ENCODE peak calls at places on chromosomes 5 and 9, in eight cellular contexts. One of them, this sample, is unnamed.

GRCh38 chr5:62112689-62113220 is 193.3 kb upstream of the KIF2A start:
- DNase-seq in activated CD4-positive, alpha-beta T cell treated with anti-CD3 and anti-CD28 coated beads, Interleukin-2, amount 10 ng/mL, durations not matched to agents 7 days and 5 days: no peak
- DNase-seq in CD4-positive, alpha-beta T cell: no peak
- DNase-seq in anterior cingulate cortex: no peak
- DNase-seq in stimulated activated CD4-positive, alpha-beta T cell treated with anti-CD3 and anti-CD28 coated beads, Interleukin-4, amount 100 ng/mL, for 24 hours: no peak
- DNase-seq in MV-4-11: no peak
- DNase-seq in endodermal cell: no peak
- DNase-seq in T-helper 1 cell: no peak
- DNase-seq in this sample: no peak

GRCh38 chr5:102678267-102679058 is 76.6 kb upstream of the PAM start:
- DNase-seq in activated CD4-positive, alpha-beta T cell treated with anti-CD3 and anti-CD28 coated beads, Interleukin-2, amount 10 ng/mL, durations not matched to agents 7 days and 5 days: no peak
- DNase-seq in CD4-positive, alpha-beta T cell: no peak
- DNase-seq in endodermal cell: no peak
- DNase-seq in T-helper 1 cell: no peak
- DNase-seq in stimulated activated CD4-positive, alpha-beta T cell treated with anti-CD3 and anti-CD28 coated beads, Interleukin-4, amount 100 ng/mL, for 24 hours: no peak
- DNase-seq in MV-4-11: no peak
- DNase-seq in anterior cingulate cortex: no peak
- DNase-seq in this sample: no peak

GRCh38 chr5:179187681-179188575 is 127.8 kb downstream of the ZNF354C start:
- DNase-seq in anterior cingulate cortex: no peak
- DNase-seq in MV-4-11: no peak
- DNase-seq in stimulated activated CD4-positive, alpha-beta T cell treated with anti-CD3 and anti-CD28 coated beads, Interleukin-4, amount 100 ng/mL, for 24 hours: no peak
- DNase-seq in endodermal cell: no peak
- DNase-seq in CD4-positive, alpha-beta T cell: no peak
- DNase-seq in T-helper 1 cell: no peak
- DNase-seq in activated CD4-positive, alpha-beta T cell treated with anti-CD3 and anti-CD28 coated beads, Interleukin-2, amount 10 ng/mL, durations not matched to agents 7 days and 5 days: no peak
- DNase-seq in this sample: no peak

GRCh38 chr5:73336366-73336765 is 112.2 kb downstream of the FOXD1 start:
- DNase-seq in CD4-positive, alpha-beta T cell: no peak
- DNase-seq in stimulated activated CD4-positive, alpha-beta T cell treated with anti-CD3 and anti-CD28 coated beads, Interleukin-4, amount 100 ng/mL, for 24 hours: no peak
- DNase-seq in anterior cingulate cortex: no peak
- DNase-seq in T-helper 1 cell: no peak
- DNase-seq in activated CD4-positive, alpha-beta T cell treated with anti-CD3 and anti-CD28 coated beads, Interleukin-2, amount 10 ng/mL, durations not matched to agents 7 days and 5 days: no peak
- DNase-seq in endodermal cell: no peak
- DNase-seq in MV-4-11: no peak
- DNase-seq in this sample: no peak

GRCh38 chr5:135221696-135222095 is 177.3 kb downstream of the MACROH2A1 start:
- DNase-seq in T-helper 1 cell: no peak
- DNase-seq in MV-4-11: no peak
- DNase-seq in endodermal cell: peak
- DNase-seq in activated CD4-positive, alpha-beta T cell treated with anti-CD3 and anti-CD28 coated beads, Interleukin-2, amount 10 ng/mL, durations not matched to agents 7 days and 5 days: no peak
- DNase-seq in CD4-positive, alpha-beta T cell: no peak
- DNase-seq in stimulated activated CD4-positive, alpha-beta T cell treated with anti-CD3 and anti-CD28 coated beads, Interleukin-4, amount 100 ng/mL, for 24 hours: no peak
- DNase-seq in anterior cingulate cortex: no peak
- DNase-seq in this sample: no peak

GRCh38 chr5:163565931-163566608 is 60.7 kb downstream of the MAT2B start:
- DNase-seq in activated CD4-positive, alpha-beta T cell treated with anti-CD3 and anti-CD28 coated beads, Interleukin-2, amount 10 ng/mL, durations not matched to agents 7 days and 5 days: peak
- DNase-seq in T-helper 1 cell: peak
- DNase-seq in CD4-positive, alpha-beta T cell: peak
- DNase-seq in MV-4-11: no peak
- DNase-seq in anterior cingulate cortex: no peak
- DNase-seq in stimulated activated CD4-positive, alpha-beta T cell treated with anti-CD3 and anti-CD28 coated beads, Interleukin-4, amount 100 ng/mL, for 24 hours: peak
- DNase-seq in endodermal cell: peak
- DNase-seq in this sample: no peak

GRCh38 chr5:165881259-165881658 is 2375.8 kb downstream of the MAT2B start:
- DNase-seq in anterior cingulate cortex: no peak
- DNase-seq in activated CD4-positive, alpha-beta T cell treated with anti-CD3 and anti-CD28 coated beads, Interleukin-2, amount 10 ng/mL, durations not matched to agents 7 days and 5 days: no peak
- DNase-seq in endodermal cell: no peak
- DNase-seq in stimulated activated CD4-positive, alpha-beta T cell treated with anti-CD3 and anti-CD28 coated beads, Interleukin-4, amount 100 ng/mL, for 24 hours: no peak
- DNase-seq in MV-4-11: peak
- DNase-seq in T-helper 1 cell: no peak
- DNase-seq in CD4-positive, alpha-beta T cell: no peak
- DNase-seq in this sample: peak

GRCh38 chr9:126113756-126114408 is 212.7 kb upstream of the MVB12B start:
- DNase-seq in anterior cingulate cortex: no peak
- DNase-seq in CD4-positive, alpha-beta T cell: no peak
- DNase-seq in endodermal cell: peak
- DNase-seq in T-helper 1 cell: no peak
- DNase-seq in MV-4-11: no peak
- DNase-seq in activated CD4-positive, alpha-beta T cell treated with anti-CD3 and anti-CD28 coated beads, Interleukin-2, amount 10 ng/mL, durations not matched to agents 7 days and 5 days: no peak
- DNase-seq in stimulated activated CD4-positive, alpha-beta T cell treated with anti-CD3 and anti-CD28 coated beads, Interleukin-4, amount 100 ng/mL, for 24 hours: no peak
- DNase-seq in this sample: no peak

GRCh38 chr5:62886603-62887315 is 308.1 kb downstream of the LRRC70 start:
- DNase-seq in stimulated activated CD4-positive, alpha-beta T cell treated with anti-CD3 and anti-CD28 coated beads, Interleukin-4, amount 100 ng/mL, for 24 hours: no peak
- DNase-seq in activated CD4-positive, alpha-beta T cell treated with anti-CD3 and anti-CD28 coated beads, Interleukin-2, amount 10 ng/mL, durations not matched to agents 7 days and 5 days: no peak
- DNase-seq in endodermal cell: no peak
- DNase-seq in anterior cingulate cortex: no peak
- DNase-seq in CD4-positive, alpha-beta T cell: no peak
- DNase-seq in MV-4-11: no peak
- DNase-seq in T-helper 1 cell: no peak
- DNase-seq in this sample: no peak

GRCh38 chr9:28810375-28811075 is 1237.2 kb upstream of the C9orf72 start:
- DNase-seq in anterior cingulate cortex: no peak
- DNase-seq in MV-4-11: peak
- DNase-seq in endodermal cell: no peak
- DNase-seq in stimulated activated CD4-positive, alpha-beta T cell treated with anti-CD3 and anti-CD28 coated beads, Interleukin-4, amount 100 ng/mL, for 24 hours: no peak
- DNase-seq in CD4-positive, alpha-beta T cell: no peak
- DNase-seq in activated CD4-positive, alpha-beta T cell treated with anti-CD3 and anti-CD28 coated beads, Interleukin-2, amount 10 ng/mL, durations not matched to agents 7 days and 5 days: no peak
- DNase-seq in T-helper 1 cell: no peak
- DNase-seq in this sample: no peak

GRCh38 chr9:112872019-112872418 is 18.7 kb downstream of the SLC46A2 start:
- DNase-seq in MV-4-11: peak
- DNase-seq in anterior cingulate cortex: no peak
- DNase-seq in T-helper 1 cell: no peak
- DNase-seq in stimulated activated CD4-positive, alpha-beta T cell treated with anti-CD3 and anti-CD28 coated beads, Interleukin-4, amount 100 ng/mL, for 24 hours: no peak
- DNase-seq in activated CD4-positive, alpha-beta T cell treated with anti-CD3 and anti-CD28 coated beads, Interleukin-2, amount 10 ng/mL, durations not matched to agents 7 days and 5 days: no peak
- DNase-seq in CD4-positive, alpha-beta T cell: no peak
- DNase-seq in endodermal cell: no peak
- DNase-seq in this sample: no peak

GRCh38 chr5:10746711-10747110 is 14.3 kb downstream of the DAP start:
- DNase-seq in CD4-positive, alpha-beta T cell: no peak
- DNase-seq in MV-4-11: peak
- DNase-seq in T-helper 1 cell: no peak
- DNase-seq in endodermal cell: no peak
- DNase-seq in stimulated activated CD4-positive, alpha-beta T cell treated with anti-CD3 and anti-CD28 coated beads, Interleukin-4, amount 100 ng/mL, for 24 hours: no peak
- DNase-seq in anterior cingulate cortex: no peak
- DNase-seq in activated CD4-positive, alpha-beta T cell treated with anti-CD3 and anti-CD28 coated beads, Interleukin-2, amount 10 ng/mL, durations not matched to agents 7 days and 5 days: no peak
- DNase-seq in this sample: no peak

GRCh38 chr5:31531543-31531887 is 378 bp downstream of the DROSHA start:
- DNase-seq in MV-4-11: peak
- DNase-seq in T-helper 1 cell: no peak
- DNase-seq in CD4-positive, alpha-beta T cell: no peak
- DNase-seq in activated CD4-positive, alpha-beta T cell treated with anti-CD3 and anti-CD28 coated beads, Interleukin-2, amount 10 ng/mL, durations not matched to agents 7 days and 5 days: peak
- DNase-seq in stimulated activated CD4-positive, alpha-beta T cell treated with anti-CD3 and anti-CD28 coated beads, Interleukin-4, amount 100 ng/mL, for 24 hours: peak
- DNase-seq in anterior cingulate cortex: no peak
- DNase-seq in endodermal cell: no peak
- DNase-seq in this sample: peak